ENCODE peak calls at places on chromosome 16, in six cellular contexts. One of them, this sample, is unnamed.

GRCh38 chr16:8568231-8568617 is 22.1 kb downstream of the TMEM114 start:
- DNase-seq in Caco-2: no peak
- DNase-seq in H1: no peak
- DNase-seq in CD8-positive, alpha-beta T cell: no peak
- DNase-seq in neural progenitor cell: no peak
- DNase-seq in PC-3: no peak
- DNase-seq in this sample: no peak

GRCh38 chr16:77213542-77214108 is 14.4 kb downstream of the SYCE1L start:
- DNase-seq in Caco-2: no peak
- DNase-seq in H1: no peak
- DNase-seq in CD8-positive, alpha-beta T cell: no peak
- DNase-seq in neural progenitor cell: no peak
- DNase-seq in PC-3: peak
- DNase-seq in this sample: peak

GRCh38 chr16:7482596-7483290 is 150.1 kb downstream of the RBFOX1 start:
- DNase-seq in Caco-2: no peak
- DNase-seq in H1: no peak
- DNase-seq in CD8-positive, alpha-beta T cell: no peak
- DNase-seq in neural progenitor cell: no peak
- DNase-seq in PC-3: no peak
- DNase-seq in this sample: no peak

GRCh38 chr16:50301626-50302471 is 35.5 kb downstream of the ADCY7 start:
- DNase-seq in Caco-2: peak
- DNase-seq in H1: no peak
- DNase-seq in CD8-positive, alpha-beta T cell: no peak
- DNase-seq in neural progenitor cell: no peak
- DNase-seq in PC-3: no peak
- DNase-seq in this sample: peak

GRCh38 chr16:77816293-77816692 is 27.9 kb downstream of the VAT1L start:
- DNase-seq in Caco-2: no peak
- DNase-seq in H1: no peak
- DNase-seq in CD8-positive, alpha-beta T cell: no peak
- DNase-seq in neural progenitor cell: no peak
- DNase-seq in PC-3: no peak
- DNase-seq in this sample: peak

GRCh38 chr16:27355610-27356009 is 41.8 kb downstream of the IL4R start:
- DNase-seq in Caco-2: peak
- DNase-seq in H1: peak
- DNase-seq in CD8-positive, alpha-beta T cell: no peak
- DNase-seq in neural progenitor cell: peak
- DNase-seq in PC-3: peak
- DNase-seq in this sample: peak

GRCh38 chr16:2365895-2366294 is 25.4 kb upstream of the ABCA3 start:
- DNase-seq in Caco-2: no peak
- DNase-seq in H1: no peak
- DNase-seq in CD8-positive, alpha-beta T cell: no peak
- DNase-seq in neural progenitor cell: no peak
- DNase-seq in PC-3: no peak
- DNase-seq in this sample: peak

GRCh38 chr16:8173111-8173644 is 417.1 kb downstream of the TMEM114 start:
- DNase-seq in Caco-2: peak
- DNase-seq in H1: peak
- DNase-seq in CD8-positive, alpha-beta T cell: no peak
- DNase-seq in neural progenitor cell: peak
- DNase-seq in PC-3: peak
- DNase-seq in this sample: peak

GRCh38 chr16:62955033-62955349 is 918.8 kb upstream of the CDH8 start:
- DNase-seq in Caco-2: no peak
- DNase-seq in H1: no peak
- DNase-seq in CD8-positive, alpha-beta T cell: no peak
- DNase-seq in neural progenitor cell: no peak
- DNase-seq in PC-3: no peak
- DNase-seq in this sample: no peak

GRCh38 chr16:87926246-87927194 is 9.8 kb downstream of the CA5A start:
- DNase-seq in Caco-2: no peak
- DNase-seq in H1: no peak
- DNase-seq in CD8-positive, alpha-beta T cell: no peak
- DNase-seq in neural progenitor cell: no peak
- DNase-seq in PC-3: no peak
- DNase-seq in this sample: no peak

GRCh38 chr16:55759983-55760664 is 72.8 kb downstream of the CES1 start:
- DNase-seq in Caco-2: peak
- DNase-seq in H1: no peak
- DNase-seq in CD8-positive, alpha-beta T cell: no peak
- DNase-seq in neural progenitor cell: peak
- DNase-seq in PC-3: no peak
- DNase-seq in this sample: no peak

GRCh38 chr16:22217890-22218730 is 12.0 kb downstream of the EEF2K start:
- DNase-seq in Caco-2: peak
- DNase-seq in H1: no peak
- DNase-seq in CD8-positive, alpha-beta T cell: no peak
- DNase-seq in neural progenitor cell: no peak
- DNase-seq in PC-3: no peak
- DNase-seq in this sample: no peak

GRCh38 chr16:8569650-8570338 is 20.5 kb downstream of the TMEM114 start:
- DNase-seq in Caco-2: no peak
- DNase-seq in H1: no peak
- DNase-seq in CD8-positive, alpha-beta T cell: no peak
- DNase-seq in neural progenitor cell: peak
- DNase-seq in PC-3: no peak
- DNase-seq in this sample: no peak

GRCh38 chr16:65782537-65783290 is 583.8 kb upstream of the CDH5 start:
- DNase-seq in Caco-2: no peak
- DNase-seq in H1: no peak
- DNase-seq in CD8-positive, alpha-beta T cell: no peak
- DNase-seq in neural progenitor cell: no peak
- DNase-seq in PC-3: peak
- DNase-seq in this sample: peak

GRCh38 chr16:17305694-17306093 is 165.1 kb downstream of the XYLT1 start:
- DNase-seq in Caco-2: no peak
- DNase-seq in H1: no peak
- DNase-seq in CD8-positive, alpha-beta T cell: no peak
- DNase-seq in neural progenitor cell: no peak
- DNase-seq in PC-3: no peak
- DNase-seq in this sample: no peak

GRCh38 chr16:89575247-89576172 is at the start of gene CPNE7:
- DNase-seq in Caco-2: peak
- DNase-seq in H1: no peak
- DNase-seq in CD8-positive, alpha-beta T cell: no peak
- DNase-seq in neural progenitor cell: peak
- DNase-seq in PC-3: no peak
- DNase-seq in this sample: no peak

GRCh38 chr16:12057276-12057675 is 80.7 kb downstream of the SNX29 start:
- DNase-seq in Caco-2: no peak
- DNase-seq in H1: no peak
- DNase-seq in CD8-positive, alpha-beta T cell: no peak
- DNase-seq in neural progenitor cell: no peak
- DNase-seq in PC-3: no peak
- DNase-seq in this sample: peak

GRCh38 chr16:9280067-9280466 is 188.6 kb downstream of the HAPSTR1 start:
- DNase-seq in Caco-2: no peak
- DNase-seq in H1: no peak
- DNase-seq in CD8-positive, alpha-beta T cell: no peak
- DNase-seq in neural progenitor cell: no peak
- DNase-seq in PC-3: no peak
- DNase-seq in this sample: no peak

GRCh38 chr16:29170393-29171239 is 185.8 kb downstream of the LAT start:
- DNase-seq in Caco-2: no peak
- DNase-seq in H1: no peak
- DNase-seq in CD8-positive, alpha-beta T cell: no peak
- DNase-seq in neural progenitor cell: no peak
- DNase-seq in PC-3: no peak
- DNase-seq in this sample: no peak

GRCh38 chr16:25140459-25140858 is 28.9 kb downstream of the LCMT1 start:
- DNase-seq in Caco-2: no peak
- DNase-seq in H1: no peak
- DNase-seq in CD8-positive, alpha-beta T cell: no peak
- DNase-seq in neural progenitor cell: no peak
- DNase-seq in PC-3: peak
- DNase-seq in this sample: no peak

GRCh38 chr16:19417640-19418039 is at the start of gene TMC5:
- DNase-seq in Caco-2: no peak
- DNase-seq in H1: no peak
- DNase-seq in CD8-positive, alpha-beta T cell: no peak
- DNase-seq in neural progenitor cell: no peak
- DNase-seq in PC-3: no peak
- DNase-seq in this sample: no peak

GRCh38 chr16:78606572-78606971 is 507.1 kb downstream of the WWOX start:
- DNase-seq in Caco-2: no peak
- DNase-seq in H1: no peak
- DNase-seq in CD8-positive, alpha-beta T cell: no peak
- DNase-seq in neural progenitor cell: peak
- DNase-seq in PC-3: no peak
- DNase-seq in this sample: no peak

GRCh38 chr16:54342966-54343365 is 56.4 kb upstream of the IRX3 start:
- DNase-seq in Caco-2: no peak
- DNase-seq in H1: no peak
- DNase-seq in CD8-positive, alpha-beta T cell: no peak
- DNase-seq in neural progenitor cell: no peak
- DNase-seq in PC-3: no peak
- DNase-seq in this sample: no peak

GRCh38 chr16:86403541-86404163 is 106.7 kb upstream of the FOXF1 start:
- DNase-seq in Caco-2: no peak
- DNase-seq in H1: no peak
- DNase-seq in CD8-positive, alpha-beta T cell: no peak
- DNase-seq in neural progenitor cell: no peak
- DNase-seq in PC-3: no peak
- DNase-seq in this sample: peak
- TF ChIP-seq CTCF in Caco-2: no peak
- TF ChIP-seq CTCF in H1: no peak
- TF ChIP-seq CTCF in CD8-positive, alpha-beta T cell: no peak
- TF ChIP-seq CTCF in neural progenitor cell: no peak
- TF ChIP-seq CTCF in PC-3: no peak
- TF ChIP-seq CTCF in this sample: no peak

DNA sequence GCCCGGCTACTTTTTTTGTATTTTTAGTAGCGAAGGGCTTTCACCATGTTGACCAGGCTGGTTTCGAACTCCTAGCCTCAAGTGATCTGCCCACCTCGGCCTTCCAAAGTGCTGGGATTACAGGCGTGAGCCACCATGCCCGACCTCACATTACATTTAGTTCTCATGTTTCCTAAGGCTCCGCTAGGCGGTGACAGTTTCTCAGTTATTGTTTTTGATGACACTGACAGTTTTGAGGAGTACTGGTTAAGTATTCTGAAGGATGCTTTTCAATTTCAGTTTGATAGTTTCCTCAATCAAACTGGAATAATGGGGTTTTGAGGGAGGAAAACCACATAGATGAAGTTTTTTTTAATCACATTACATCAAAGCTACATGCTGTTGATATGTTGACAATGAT is 1028.5 kb downstream of the CDH8 start:
- DNase-seq in Caco-2: no peak
- DNase-seq in H1: no peak
- DNase-seq in CD8-positive, alpha-beta T cell: no peak
- DNase-seq in neural progenitor cell: no peak
- DNase-seq in PC-3: no peak
- DNase-seq in this sample: no peak
- H3K4me3 ChIP-seq in Caco-2: no peak
- H3K4me3 ChIP-seq in H1: no peak
- H3K4me3 ChIP-seq in CD8-positive, alpha-beta T cell: no peak
- H3K4me3 ChIP-seq in neural progenitor cell: no peak
- H3K4me3 ChIP-seq in PC-3: no peak
- H3K4me3 ChIP-seq in this sample: no peak

DNA sequence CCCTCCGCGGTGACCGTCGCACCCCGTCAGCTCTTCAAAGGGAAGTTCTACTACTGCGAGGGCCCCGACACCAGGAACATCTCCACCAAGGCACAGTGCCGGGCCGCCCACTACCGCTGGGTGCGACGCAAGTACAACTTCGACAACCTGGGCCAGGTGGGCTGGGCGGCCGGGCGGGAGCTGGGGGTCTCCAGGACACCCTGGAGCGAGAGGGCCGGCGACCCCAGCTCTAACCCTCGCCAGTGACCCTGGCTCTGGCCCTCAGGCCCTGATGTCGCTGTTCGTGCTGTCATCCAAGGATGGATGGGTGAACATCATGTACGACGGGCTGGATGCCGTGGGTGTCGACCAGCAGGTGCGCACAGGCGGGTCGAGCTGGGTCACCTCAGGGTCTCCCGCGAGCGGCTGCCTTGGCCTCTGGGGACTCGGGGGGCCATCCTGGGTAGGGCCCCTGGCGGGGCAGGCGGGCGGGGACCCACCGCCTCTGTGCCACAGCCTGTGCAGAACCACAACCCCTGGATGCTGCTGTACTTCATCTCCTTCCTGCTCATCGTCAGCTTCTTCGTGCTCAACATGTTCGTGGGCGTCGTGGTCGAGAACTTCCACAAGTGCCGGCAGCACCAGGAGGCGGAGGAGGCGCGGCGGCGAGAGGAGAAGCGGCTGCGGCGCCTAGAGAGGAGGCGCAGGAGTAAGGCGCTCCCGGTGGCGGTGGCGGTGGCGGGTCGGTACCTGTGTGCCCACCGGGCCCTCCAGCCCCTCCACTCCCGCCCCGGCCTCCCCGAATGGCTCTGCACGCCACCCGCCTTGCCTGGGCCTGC is 13.4 kb downstream of the TPSG1 start:
- DNase-seq in Caco-2: no peak
- DNase-seq in H1: no peak
- DNase-seq in CD8-positive, alpha-beta T cell: no peak
- DNase-seq in neural progenitor cell: no peak
- DNase-seq in PC-3: no peak
- DNase-seq in this sample: no peak
- TF ChIP-seq CTCF in Caco-2: no peak
- TF ChIP-seq CTCF in H1: no peak
- TF ChIP-seq CTCF in CD8-positive, alpha-beta T cell: no peak
- TF ChIP-seq CTCF in neural progenitor cell: no peak
- TF ChIP-seq CTCF in PC-3: no peak
- TF ChIP-seq CTCF in this sample: no peak

GRCh38 chr16:70526403-70526802 is 2.8 kb downstream of the SF3B3 start:
- DNase-seq in Caco-2: no peak
- DNase-seq in H1: no peak
- DNase-seq in CD8-positive, alpha-beta T cell: no peak
- DNase-seq in neural progenitor cell: no peak
- DNase-seq in PC-3: no peak
- DNase-seq in this sample: no peak
- H3K4me3 ChIP-seq in Caco-2: no peak
- H3K4me3 ChIP-seq in H1: peak
- H3K4me3 ChIP-seq in CD8-positive, alpha-beta T cell: no peak
- H3K4me3 ChIP-seq in neural progenitor cell: peak
- H3K4me3 ChIP-seq in PC-3: peak
- H3K4me3 ChIP-seq in this sample: no peak

GRCh38 chr16:68707341-68708152 is 29.5 kb upstream of the CDH1 start:
- DNase-seq in Caco-2: no peak
- DNase-seq in H1: peak
- DNase-seq in CD8-positive, alpha-beta T cell: no peak
- DNase-seq in neural progenitor cell: peak
- DNase-seq in PC-3: peak
- DNase-seq in this sample: peak
- TF ChIP-seq CTCF in Caco-2: no peak
- TF ChIP-seq CTCF in H1: peak
- TF ChIP-seq CTCF in CD8-positive, alpha-beta T cell: no peak
- TF ChIP-seq CTCF in neural progenitor cell: peak
- TF ChIP-seq CTCF in PC-3: peak
- TF ChIP-seq CTCF in this sample: peak

This sample was measured in fibroblast of pulmonary artery.